ENCODE peak calls at places on chromosome 12, in four cellular contexts. P is CD8-positive, alpha-beta memory T cell; Q is NCI-H345; M is left colon. Y is an unnamed sample.

GRCh38 chr12:121417847-121418246 is 17.9 kb downstream of the RNF34 start:
- DNase-seq in P (no peak), Q (no peak), M (no peak), Y (no peak)

GRCh38 chr12:712172-712863 is 40.1 kb upstream of the WNK1 start:
- DNase-seq in P (no peak), Q (peak; percentile 26), M (no peak), Y (no peak)

GRCh38 chr12:14607561-14607960 is 39.9 kb upstream of the PLBD1 start:
- DNase-seq in P (no peak), Q (no peak), M (no peak), Y (no peak)

GRCh38 chr12:54299515-54300266 is 1.1 kb downstream of the NFE2 start:
- DNase-seq in P (no peak), Q (no peak), M (no peak), Y (no peak)

GRCh38 chr12:54017027-54017788 is 8.4 kb downstream of the HOXC8 start:
- DNase-seq in P (no peak), Q (peak; percentile 45), M (no peak), Y (no peak)

GRCh38 chr12:98763656-98764055 is 118.6 kb downstream of the APAF1 start:
- DNase-seq in P (no peak), Q (no peak), M (no peak), Y (no peak)

GRCh38 chr12:108594-108993 is 42.0 kb downstream of the IQSEC3 start:
- DNase-seq in P (no peak), Q (peak; percentile 50), M (peak; percentile 42), Y (no peak)

GRCh38 chr12:91078501-91078900 is 20.7 kb upstream of the KERA start:
- DNase-seq in P (no peak), Q (no peak), M (no peak), Y (no peak)

GRCh38 chr12:120618954-120619615 is 21.3 kb upstream of the CABP1 start:
- DNase-seq in P (no peak), Q (no peak), M (no peak), Y (no peak)

GRCh38 chr12:24778486-24779304 is 170.2 kb downstream of the BCAT1 start:
- DNase-seq in P (no peak), Q (no peak), M (no peak), Y (no peak)

GRCh38 chr12:48350249-48351021 is at the start of gene ZNF641:
- DNase-seq in P (peak; percentile 86), Q (peak; percentile 53), M (peak; percentile 88), Y (no peak)

GRCh38 chr12:92928431-92928961 is 599 bp downstream of the EEA1 start:
- DNase-seq in P (no peak), Q (no peak), M (peak; percentile 57), Y (no peak)

GRCh38 chr12:76272292-76272691 is 75.9 kb downstream of the BBS10 start:
- DNase-seq in P (no peak), Q (no peak), M (no peak), Y (no peak)

GRCh38 chr12:64390275-64390851 is at the start of gene C12orf56:
- DNase-seq in P (no peak), Q (no peak), M (peak; percentile 38), Y (no peak)

GRCh38 chr12:69726922-69727321 is 11.7 kb upstream of the RAB3IP start:
- DNase-seq in P (no peak), Q (no peak), M (no peak), Y (no peak)

GRCh38 chr12:100672075-100672592 is 98.7 kb downstream of the GAS2L3 start:
- DNase-seq in P (no peak), Q (peak; percentile 7), M (peak; percentile 16), Y (peak; percentile 10)

GRCh38 chr12:113152835-113153814 is 3.6 kb downstream of the CFAP73 start:
- DNase-seq in P (peak; percentile 60), Q (peak; percentile 73), M (peak; percentile 78), Y (peak; percentile 82)

GRCh38 chr12:94650143-94651056 is at the start of gene TMCC3:
- DNase-seq in P (peak; percentile 25), Q (peak; percentile 73), M (peak; percentile 75), Y (no peak)

GRCh38 chr12:57836442-57837375 is 9.8 kb downstream of the CTDSP2 start:
- DNase-seq in P (peak; percentile 39), Q (peak; percentile 46), M (peak; percentile 74), Y (peak; percentile 73)

GRCh38 chr12:92624236-92624635 is 78.6 kb upstream of the PLEKHG7 start:
- DNase-seq in P (no peak), Q (no peak), M (no peak), Y (no peak)

GRCh38 chr12:111607239-111607638 is 8.1 kb upstream of the ATXN2 start:
- DNase-seq in P (no peak), Q (no peak), M (no peak), Y (no peak)

GRCh38 chr12:46701356-46701755 is 124.4 kb downstream of the SLC38A4 start:
- DNase-seq in P (no peak), Q (no peak), M (no peak), Y (no peak)

GRCh38 chr12:6547987-6548386 is 7.9 kb downstream of the IFFO1 start:
- DNase-seq in P (no peak), Q (no peak), M (no peak), Y (no peak)

GRCh38 chr12:122030427-122030825 is 8.7 kb downstream of the BCL7A start:
- DNase-seq in P (no peak), Q (no peak), M (no peak), Y (no peak)

GRCh38 chr12:99390707-99391106 is 256.8 kb upstream of the GARIN6 start:
- DNase-seq in P (no peak), Q (no peak), M (no peak), Y (no peak)

GRCh38 chr12:4978737-4979136 is 64.9 kb upstream of the KCNA5 start:
- DNase-seq in P (no peak), Q (peak; percentile 74), M (no peak), Y (no peak)

GRCh38 chr12:53532026-53532425 is 24.7 kb upstream of the NPFF start:
- DNase-seq in P (no peak), Q (no peak), M (no peak), Y (no peak)

GRCh38 chr12:8941691-8942478 is 7.6 kb downstream of the M6PR start:
- DNase-seq in P (no peak), Q (no peak), M (no peak), Y (no peak)

GRCh38 chr12:2129076-2129475 is 76.3 kb downstream of the CACNA1C start:
- DNase-seq in P (no peak), Q (no peak), M (no peak), Y (no peak)

GRCh38 chr12:79527498-79527897 is 163.3 kb downstream of the PAWR start:
- DNase-seq in P (no peak), Q (no peak), M (no peak), Y (no peak)